ENCODE peak calls at places on chromosomes 12 and 14, in nine cellular contexts. D is transverse colon, M is RWPE1, Q is OCI-LY7, H is natural killer cell, F is cardiac muscle cell, S is mammary epithelial cell, J is glutamatergic neuron, E is astrocyte. O is an unnamed sample.

GRCh38 chr12:42332301-42332894 is 6.4 kb downstream of the PPHLN1 start:
- DNase-seq in D (no peak), M (peak; percentile 53), Q (peak; percentile 58), H (no peak), F (peak; percentile 58), S (peak; percentile 26), J (no peak), E (peak; percentile 11), O (no peak)

GRCh38 chr12:12744556-12745305 is 27.6 kb downstream of the CDKN1B start:
- DNase-seq in D (peak; percentile 29), M (no peak), Q (no peak), H (no peak), F (no peak), S (no peak), J (no peak), E (no peak), O (no peak)

GRCh38 chr14:60651051-60651935 is 2.0 kb upstream of the SIX1 start:
- DNase-seq in D (no peak), M (no peak), Q (no peak), H (no peak), F (no peak), S (no peak), J (no peak), E (no peak), O (no peak)

GRCh38 chr12:107894589-107894988 is 120.1 kb downstream of the ASCL4 start:
- DNase-seq in D (no peak), M (peak; percentile 30), Q (no peak), H (no peak), F (no peak), S (no peak), J (no peak), E (no peak), O (no peak)

GRCh38 chr12:93990832-93991748 is 157.3 kb upstream of the PLXNC1 start:
- DNase-seq in D (no peak), M (no peak), Q (no peak), H (no peak), F (peak; percentile 46), S (no peak), J (peak; percentile 58), E (peak; percentile 47), O (no peak)

GRCh38 chr14:37150414-37150813 is 22.0 kb downstream of the SLC25A21 start:
- DNase-seq in D (no peak), M (peak; percentile 50), Q (peak; percentile 40), H (no peak), F (peak; percentile 30), S (peak; percentile 36), J (no peak), E (peak; percentile 16), O (no peak)

GRCh38 chr12:121789233-121789781 is 4.2 kb downstream of the RHOF start:
- DNase-seq in D (peak; percentile 59), M (no peak), Q (peak; percentile 65), H (peak; percentile 70), F (no peak), S (no peak), J (no peak), E (no peak), O (peak; percentile 69)

GRCh38 chr14:29773990-29774389 is 153.7 kb downstream of the PRKD1 start:
- DNase-seq in D (no peak), M (no peak), Q (no peak), H (no peak), F (no peak), S (no peak), J (no peak), E (no peak), O (no peak)

GRCh38 chr12:50569321-50569720 is 64.5 kb downstream of the DIP2B start:
- DNase-seq in D (no peak), M (no peak), Q (no peak), H (no peak), F (peak; percentile 17), S (no peak), J (no peak), E (no peak), O (no peak)

DNA sequence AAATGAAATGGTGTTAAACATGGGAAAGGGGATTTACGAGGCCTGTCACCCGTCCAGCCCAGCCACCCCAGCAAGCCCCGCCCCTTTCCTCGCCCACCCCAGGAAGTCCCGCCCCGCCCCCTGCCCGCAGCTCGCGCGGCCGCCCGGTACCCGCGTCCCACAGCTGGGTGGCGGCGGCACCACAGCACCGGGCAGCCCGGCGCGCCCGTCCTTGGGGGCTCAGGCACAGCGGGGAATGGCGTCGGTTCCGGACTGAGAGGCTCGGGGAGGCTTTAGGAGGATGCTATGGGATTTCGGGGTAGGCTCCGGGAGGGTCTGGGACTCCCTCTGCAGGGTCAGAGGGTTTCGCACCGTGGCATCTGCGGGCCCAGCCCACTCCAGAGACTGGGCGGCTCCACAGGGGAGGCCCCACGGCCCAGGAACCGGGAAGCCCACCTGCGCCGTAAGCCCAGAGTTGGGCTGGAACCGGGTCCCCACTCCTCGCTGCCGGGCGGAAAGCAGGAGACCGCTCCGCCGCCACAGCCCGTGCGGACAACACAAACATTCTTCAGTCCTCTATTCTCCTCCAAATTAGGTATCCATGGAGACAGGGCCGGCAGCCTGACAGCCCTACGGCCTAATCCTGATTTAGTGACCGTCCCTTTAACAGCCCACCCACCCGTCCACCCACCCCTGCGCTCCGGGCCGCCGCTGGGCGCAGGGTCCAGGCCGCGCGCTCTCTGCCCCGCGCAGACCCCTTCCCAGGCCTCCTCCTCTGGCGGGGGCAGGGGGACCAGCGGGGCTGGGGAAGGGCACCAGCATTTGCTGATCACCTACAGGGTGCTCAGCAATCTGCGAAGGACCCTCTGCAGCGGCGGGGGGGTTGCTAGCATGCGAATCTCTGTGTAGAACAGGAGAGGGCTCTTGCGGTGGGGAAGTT is 1.3 kb downstream of the FIGNL2 start:
- DNase-seq in D (peak; percentile 44), M (no peak), Q (no peak), H (peak; percentile 37), F (peak; percentile 69), S (no peak), J (peak; percentile 81), E (no peak), O (no peak)
- TF ChIP-seq CTCF in D (no peak), M (no peak), Q (no peak), H (no peak), F (no peak), S (no peak), J (no peak), E (no peak), O (no peak)

DNA sequence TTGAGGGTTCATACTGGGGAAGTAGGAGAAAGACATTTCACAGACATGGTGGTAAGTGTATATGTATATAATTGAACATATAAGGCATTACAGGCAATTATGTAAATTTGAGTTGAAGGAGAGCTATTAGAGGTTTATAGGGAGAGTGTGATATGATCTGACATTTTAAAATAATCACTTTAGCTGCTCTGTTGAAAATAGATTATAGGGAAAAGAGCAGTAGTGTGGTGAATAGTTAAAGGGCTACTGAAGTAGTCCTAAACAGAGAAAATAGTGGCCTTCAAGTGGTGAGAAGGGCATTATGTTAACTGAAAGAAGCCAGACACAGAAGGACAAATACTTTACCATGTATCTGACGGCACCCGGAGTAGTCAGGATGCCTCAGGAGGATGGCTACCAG is 234.2 kb downstream of the SLC41A2 start:
- DNase-seq in D (no peak), M (no peak), Q (no peak), H (no peak), F (no peak), S (no peak), J (no peak), E (no peak), O (no peak)
- TF ChIP-seq CTCF in D (no peak), M (no peak), Q (no peak), H (no peak), F (no peak), S (no peak), J (no peak), E (no peak), O (no peak)

GRCh38 chr14:78091361-78091760 is 78.8 kb upstream of the NRXN3 start:
- DNase-seq in D (no peak), M (no peak), Q (no peak), H (no peak), F (no peak), S (no peak), J (no peak), E (no peak), O (no peak)

GRCh38 chr14:78090820-78091219 is 79.4 kb upstream of the NRXN3 start:
- DNase-seq in D (no peak), M (no peak), Q (no peak), H (no peak), F (no peak), S (no peak), J (no peak), E (no peak), O (no peak)

GRCh38 chr14:78092040-78092439 is 78.1 kb upstream of the NRXN3 start:
- DNase-seq in D (no peak), M (no peak), Q (no peak), H (no peak), F (no peak), S (no peak), J (no peak), E (no peak), O (no peak)

GRCh38 chr14:78086342-78086741 is 83.8 kb upstream of the NRXN3 start:
- DNase-seq in D (no peak), M (no peak), Q (no peak), H (no peak), F (no peak), S (no peak), J (no peak), E (no peak), O (no peak)

DNA sequence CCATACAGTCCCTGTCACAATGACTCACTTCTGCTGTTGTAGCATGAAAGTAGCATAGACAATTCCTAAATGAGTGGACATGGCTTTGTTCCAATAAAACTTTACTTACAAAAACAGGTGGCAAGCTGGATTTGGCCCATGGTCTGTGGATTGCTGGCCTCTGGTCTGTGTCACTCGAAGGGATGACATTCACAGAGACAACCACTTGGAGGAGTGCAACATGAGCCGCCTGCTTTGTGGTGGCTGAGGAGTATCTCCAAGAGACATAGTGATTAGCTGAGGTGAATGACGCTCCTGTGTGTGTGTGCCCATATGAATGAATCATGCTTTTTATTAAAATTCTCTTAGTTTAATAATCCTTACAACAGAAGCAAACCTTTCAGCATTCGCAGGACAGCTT is 81.2 kb upstream of the NRXN3 start:
- DNase-seq in D (no peak), M (no peak), Q (no peak), H (no peak), F (peak; percentile 26), S (no peak), J (no peak), E (no peak), O (no peak)
- TF ChIP-seq CTCF in D (no peak), M (no peak), Q (no peak), H (no peak), F (no peak), S (no peak), J (no peak), E (no peak), O (no peak)

GRCh38 chr12:31590730-31591307 is at the start of gene DENND5B:
- DNase-seq in D (peak; percentile 82), M (peak; percentile 55), Q (peak; percentile 88), H (peak; percentile 39), F (peak; percentile 94), S (peak; percentile 23), J (peak; percentile 90), E (peak; percentile 40), O (no peak)

GRCh38 chr12:31588976-31589375 is 2.0 kb downstream of the DENND5B start:
- DNase-seq in D (no peak), M (peak; percentile 7), Q (no peak), H (no peak), F (no peak), S (no peak), J (no peak), E (no peak), O (no peak)

GRCh38 chr12:31589582-31589895 is 1.4 kb downstream of the DENND5B start:
- DNase-seq in D (no peak), M (no peak), Q (peak; percentile 80), H (no peak), F (peak; percentile 76), S (no peak), J (peak; percentile 84), E (no peak), O (no peak)

GRCh38 chr12:31591308-31591901 is 469 bp upstream of the DENND5B start:
- DNase-seq in D (peak; percentile 29), M (peak; percentile 6), Q (peak; percentile 59), H (no peak), F (peak; percentile 83), S (no peak), J (peak; percentile 13), E (no peak), O (no peak)

GRCh38 chr12:31589896-31590729 is 823 bp downstream of the DENND5B start:
- DNase-seq in D (peak; percentile 79), M (peak; percentile 50), Q (peak; percentile 81), H (peak; percentile 41), F (peak; percentile 76), S (peak; percentile 52), J (peak; percentile 80), E (peak; percentile 49), O (no peak)
- TF ChIP-seq CTCF in D (no peak), M (peak; percentile 17), Q (peak; percentile 54), H (no peak), F (peak; percentile 5), S (peak; percentile 19), J (no peak), E (no peak), O (no peak)